ENCODE peak calls at places on chromosomes 12 and 14, in four cellular contexts. R, I, H and O are unnamed samples.

GRCh38 chr14:23175823-23176222 is 7.6 kb downstream of the SLC7A8 start:
- DNase-seq in R (peak), I (no peak), H (no peak), O (no peak)

GRCh38 chr12:41473441-41473840 is 285.3 kb downstream of the PDZRN4 start:
- DNase-seq in R (no peak), I (no peak), H (no peak), O (no peak)

GRCh38 chr12:78928200-78929074 is 63.9 kb downstream of the SYT1 start:
- DNase-seq in R (peak), I (no peak), H (no peak), O (no peak)

GRCh38 chr12:23895792-23896218 is 53.7 kb downstream of the SOX5 start:
- DNase-seq in R (no peak), I (no peak), H (no peak), O (no peak)

GRCh38 chr12:76236640-76237039 is 111.6 kb downstream of the BBS10 start:
- DNase-seq in R (peak), I (no peak), H (no peak), O (no peak)

GRCh38 chr12:31324845-31325523 is 966 bp downstream of the SINHCAF start:
- DNase-seq in R (peak), I (peak), H (peak), O (peak)

GRCh38 chr14:29215853-29216252 is 449.3 kb downstream of the FOXG1 start:
- DNase-seq in R (no peak), I (no peak), H (no peak), O (no peak)

GRCh38 chr14:32254952-32255679 is 52.0 kb upstream of the RNU6-8 start:
- DNase-seq in R (peak), I (peak), H (peak), O (peak)

GRCh38 chr12:12726543-12727093 is 9.4 kb downstream of the CDKN1B start:
- DNase-seq in R (peak), I (no peak), H (no peak), O (peak)

GRCh38 chr14:24167527-24168114 is 4.3 kb upstream of the REC8 start:
- DNase-seq in R (no peak), I (no peak), H (no peak), O (no peak)

GRCh38 chr14:89959853-89960493 is 4.2 kb downstream of the TDP1 start:
- DNase-seq in R (no peak), I (no peak), H (no peak), O (no peak)

GRCh38 chr14:50762001-50762930 is 68.7 kb downstream of the NIN start:
- DNase-seq in R (peak), I (no peak), H (no peak), O (peak)

GRCh38 chr14:94470311-94470710 is 5.7 kb downstream of the SERPINA9 start:
- DNase-seq in R (no peak), I (no peak), H (no peak), O (no peak)

GRCh38 chr14:66568220-66568619 is 60.3 kb downstream of the GPHN start:
- DNase-seq in R (no peak), I (no peak), H (no peak), O (no peak)

GRCh38 chr12:52499836-52500560 is 6.9 kb upstream of the KRT6A start:
- DNase-seq in R (peak), I (no peak), H (no peak), O (no peak)

GRCh38 chr12:47360771-47361388 is 281.1 kb upstream of the AMIGO2 start:
- DNase-seq in R (no peak), I (peak), H (no peak), O (no peak)

GRCh38 chr12:94955193-94955592 is 48.3 kb downstream of the NDUFA12 start:
- DNase-seq in R (no peak), I (no peak), H (no peak), O (no peak)

GRCh38 chr12:50504798-50505385 is at the start of gene DIP2B:
- DNase-seq in R (peak), I (peak), H (peak), O (peak)

GRCh38 chr12:91990525-91990924 is 155.1 kb downstream of the BTG1 start:
- DNase-seq in R (peak), I (no peak), H (no peak), O (no peak)

GRCh38 chr12:38543151-38543550 is 226.6 kb downstream of the ALG10B start:
- DNase-seq in R (no peak), I (no peak), H (no peak), O (no peak)

GRCh38 chr12:94650143-94651056 is at the start of gene TMCC3:
- DNase-seq in R (no peak), I (peak), H (no peak), O (peak)

GRCh38 chr12:123056709-123057108 is 76.2 kb downstream of the ARL6IP4 start:
- DNase-seq in R (no peak), I (no peak), H (no peak), O (no peak)

GRCh38 chr12:108316153-108316892 is 22.8 kb downstream of the CMKLR1 start:
- DNase-seq in R (no peak), I (no peak), H (no peak), O (no peak)

GRCh38 chr12:79988368-79988767 is 53.5 kb upstream of the PPP1R12A start:
- DNase-seq in R (peak), I (no peak), H (no peak), O (no peak)

GRCh38 chr14:49893309-49894213 is 679 bp downstream of the ARF6 start:
- DNase-seq in R (no peak), I (peak), H (peak), O (peak)

GRCh38 chr14:69592923-69593677 is 18.3 kb upstream of the SUSD6 start:
- DNase-seq in R (peak), I (no peak), H (no peak), O (no peak)

GRCh38 chr12:106223485-106224391 is 24.1 kb downstream of the CKAP4 start:
- DNase-seq in R (peak), I (peak), H (peak), O (peak)

GRCh38 chr12:78719721-78720120 is 144.9 kb upstream of the SYT1 start:
- DNase-seq in R (no peak), I (no peak), H (no peak), O (no peak)

GRCh38 chr14:34053666-34054065 is 102.8 kb upstream of the EGLN3 start:
- DNase-seq in R (no peak), I (no peak), H (no peak), O (no peak)

GRCh38 chr14:72808564-72808963 is 85.3 kb downstream of the DPF3 start:
- DNase-seq in R (no peak), I (no peak), H (no peak), O (no peak)

GRCh38 chr14:52402812-52403526 is 88.9 kb downstream of the PTGER2 start:
- DNase-seq in R (peak), I (no peak), H (no peak), O (no peak)

GRCh38 chr14:89617142-89617460 is 200.1 kb upstream of the FOXN3 start:
- DNase-seq in R (no peak), I (no peak), H (no peak), O (no peak)

GRCh38 chr14:79293482-79293881 is 917.8 kb downstream of the DIO2 start:
- DNase-seq in R (peak), I (no peak), H (no peak), O (no peak)

GRCh38 chr12:122851820-122852219 is 16.6 kb downstream of the HIP1R start:
- DNase-seq in R (peak), I (no peak), H (no peak), O (no peak)

GRCh38 chr14:91059576-91060471 is 617 bp downstream of the RPS6KA5 start:
- DNase-seq in R (no peak), I (peak), H (peak), O (peak)

GRCh38 chr12:38884666-38885065 is 20.7 kb downstream of the CPNE8 start:
- DNase-seq in R (no peak), I (no peak), H (no peak), O (no peak)

GRCh38 chr12:77725611-77726010 is 105.1 kb upstream of the NAV3 start:
- DNase-seq in R (peak), I (no peak), H (no peak), O (no peak)

GRCh38 chr12:24719293-24719721 is 229.6 kb downstream of the BCAT1 start:
- DNase-seq in R (peak), I (no peak), H (no peak), O (no peak)

GRCh38 chr12:65278576-65279386 is at the start of gene MSRB3:
- DNase-seq in R (peak), I (peak), H (peak), O (peak)
- TF ChIP-seq POLR2A in R (no peak), I (no peak), H (no peak), O (no peak)

GRCh38 chr12:112146123-112146522 is 20.8 kb downstream of the TRAFD1 start:
- DNase-seq in R (no peak), I (no peak), H (no peak), O (no peak)
- TF ChIP-seq POLR2A in R (no peak), I (no peak), H (no peak), O (no peak)

DNA sequence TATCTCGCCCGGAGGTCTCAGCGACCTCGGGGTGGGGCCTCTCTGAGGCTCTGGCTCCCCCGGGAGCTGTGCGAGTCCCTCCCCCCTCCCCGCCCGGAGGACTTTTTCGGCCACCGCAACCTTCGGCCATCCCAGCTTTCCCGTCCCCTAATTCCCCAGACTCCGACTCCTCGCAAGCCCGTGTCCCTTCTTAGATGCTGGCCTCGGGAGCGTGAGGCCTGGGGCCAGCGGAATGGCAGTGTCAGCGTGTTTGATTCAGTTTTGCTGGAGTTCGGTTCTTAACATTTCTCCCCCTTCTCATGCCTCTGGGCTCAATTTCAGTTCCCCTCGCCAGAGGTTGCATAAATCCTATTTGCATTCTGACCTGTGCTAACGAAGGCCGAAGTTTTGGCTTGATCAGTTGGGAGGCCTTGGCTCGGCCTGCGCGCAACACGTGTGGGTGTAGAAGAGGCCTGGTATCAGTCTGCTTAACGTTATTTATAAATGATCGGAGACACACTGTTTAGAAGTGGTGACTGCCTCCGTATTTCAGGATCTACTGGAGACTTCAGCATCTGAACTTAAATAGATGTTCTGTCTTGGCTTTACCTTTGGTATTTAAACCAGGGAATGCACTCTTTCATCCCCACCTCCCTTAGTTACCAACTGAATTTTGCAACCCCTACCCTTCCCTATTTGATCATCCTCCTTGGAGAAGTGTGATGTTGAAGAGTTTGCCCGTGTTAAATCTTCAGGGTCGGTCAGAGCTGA is 752 bp downstream of the HSP90B1 start:
- DNase-seq in R (peak), I (peak), H (peak), O (peak)
- TF ChIP-seq POLR2A in R (no peak), I (no peak), H (no peak), O (no peak)

GRCh38 chr12:48851883-48852733 is at the start of gene DDX23:
- DNase-seq in R (peak), I (peak), H (peak), O (peak)
- TF ChIP-seq POLR2A in R (peak), I (peak), H (no peak), O (peak)

GRCh38 chr12:15689751-15690191 is 99.4 kb downstream of the EPS8 start:
- DNase-seq in R (no peak), I (no peak), H (no peak), O (no peak)

GRCh38 chr12:15688838-15689237 is 100.3 kb downstream of the EPS8 start:
- DNase-seq in R (no peak), I (no peak), H (no peak), O (peak)

GRCh38 chr12:15687583-15687982 is 101.6 kb downstream of the EPS8 start:
- DNase-seq in R (no peak), I (no peak), H (no peak), O (no peak)

GRCh38 chr12:15690320-15690719 is 98.9 kb downstream of the EPS8 start:
- DNase-seq in R (no peak), I (no peak), H (no peak), O (no peak)

GRCh38 chr12:15688202-15688736 is 100.9 kb downstream of the EPS8 start:
- DNase-seq in R (no peak), I (peak), H (peak), O (peak)
- TF ChIP-seq POLR2A in R (no peak), I (peak), H (no peak), O (peak)

GRCh38 chr12:101697930-101698781 is 716 bp downstream of the CHPT1 start:
- DNase-seq in R (peak), I (peak), H (peak), O (peak)
- TF ChIP-seq POLR2A in R (no peak), I (peak), H (no peak), O (peak)

DNA sequence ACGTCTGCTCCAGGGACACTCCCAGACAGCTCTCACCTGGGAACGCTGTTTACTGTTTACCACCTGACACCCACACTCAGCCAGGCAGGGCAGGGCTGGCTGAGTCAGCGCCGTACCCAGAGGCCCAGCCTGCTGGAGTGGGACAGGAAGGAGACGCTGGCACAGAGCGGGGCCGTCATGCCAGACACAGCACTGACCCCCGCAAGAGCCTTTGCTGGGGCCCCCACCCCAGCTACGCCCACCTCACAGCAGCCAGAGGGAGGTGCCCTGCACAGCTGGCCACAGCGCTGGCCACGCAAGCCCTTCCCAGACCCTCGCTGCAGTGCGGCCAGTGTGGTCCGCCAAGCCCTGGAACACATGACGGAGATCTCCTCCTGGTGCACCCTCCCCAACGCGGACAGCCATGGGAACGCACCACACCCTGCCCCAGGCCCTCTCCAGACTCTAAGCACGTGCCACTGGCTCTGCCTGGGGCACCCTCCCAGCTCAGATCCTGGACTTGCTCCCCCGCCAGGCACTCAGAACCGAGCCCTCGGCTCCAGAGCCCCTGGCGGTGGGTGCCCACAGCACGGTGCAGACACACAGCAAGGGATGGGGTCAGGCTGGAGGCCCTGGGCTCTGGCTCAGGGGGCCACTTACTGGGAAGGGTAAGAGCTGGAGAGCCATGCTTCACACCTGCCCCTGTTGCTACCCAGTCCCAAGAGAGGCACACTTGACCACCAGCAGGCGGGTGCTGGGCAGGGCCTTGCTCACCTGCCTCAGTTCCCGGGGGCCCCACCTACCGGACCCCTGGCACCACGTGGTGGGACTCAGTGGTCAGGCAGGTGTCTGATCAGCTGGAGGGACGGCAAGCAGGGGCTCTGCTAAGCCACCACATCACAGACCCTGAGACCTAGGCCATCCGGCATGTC is 5.6 kb downstream of the AHNAK2 start:
- DNase-seq in R (no peak), I (peak), H (peak), O (no peak)
- TF ChIP-seq POLR2A in R (no peak), I (peak), H (no peak), O (no peak)

DNA sequence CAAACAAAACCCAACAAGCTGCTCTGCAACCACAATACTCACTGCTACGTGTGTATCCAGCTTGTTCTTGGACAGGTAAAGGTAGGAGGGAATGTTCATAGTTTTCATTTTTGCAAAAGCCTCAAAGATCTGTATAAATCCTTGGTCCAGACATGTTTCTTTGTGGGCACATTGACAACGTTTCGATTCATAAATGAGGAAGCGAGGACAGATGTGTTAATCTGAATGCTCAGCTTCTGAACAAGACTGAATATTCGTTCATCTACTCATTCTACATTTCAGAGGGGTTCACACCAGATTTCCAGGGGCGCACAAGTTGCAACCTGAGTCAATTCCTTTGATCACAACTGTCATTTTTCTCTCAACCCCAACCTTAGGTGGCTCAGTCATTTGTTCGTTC is 134.4 kb downstream of the LLPH start:
- DNase-seq in R (no peak), I (no peak), H (no peak), O (no peak)
- TF ChIP-seq POLR2A in R (no peak), I (no peak), H (no peak), O (no peak)

GRCh38 chr12:6891637-6892036 is 13.0 kb upstream of the LRRC23 start:
- DNase-seq in R (no peak), I (no peak), H (no peak), O (no peak)

GRCh38 chr12:6887460-6887859 is 14.4 kb upstream of the SPSB2 start:
- DNase-seq in R (no peak), I (no peak), H (no peak), O (no peak)

GRCh38 chr12:6896846-6897435 is 7.7 kb upstream of the LRRC23 start:
- DNase-seq in R (no peak), I (no peak), H (no peak), O (no peak)

GRCh38 chr12:6888360-6888759 is 15.3 kb upstream of the SPSB2 start:
- DNase-seq in R (no peak), I (no peak), H (no peak), O (no peak)

DNA sequence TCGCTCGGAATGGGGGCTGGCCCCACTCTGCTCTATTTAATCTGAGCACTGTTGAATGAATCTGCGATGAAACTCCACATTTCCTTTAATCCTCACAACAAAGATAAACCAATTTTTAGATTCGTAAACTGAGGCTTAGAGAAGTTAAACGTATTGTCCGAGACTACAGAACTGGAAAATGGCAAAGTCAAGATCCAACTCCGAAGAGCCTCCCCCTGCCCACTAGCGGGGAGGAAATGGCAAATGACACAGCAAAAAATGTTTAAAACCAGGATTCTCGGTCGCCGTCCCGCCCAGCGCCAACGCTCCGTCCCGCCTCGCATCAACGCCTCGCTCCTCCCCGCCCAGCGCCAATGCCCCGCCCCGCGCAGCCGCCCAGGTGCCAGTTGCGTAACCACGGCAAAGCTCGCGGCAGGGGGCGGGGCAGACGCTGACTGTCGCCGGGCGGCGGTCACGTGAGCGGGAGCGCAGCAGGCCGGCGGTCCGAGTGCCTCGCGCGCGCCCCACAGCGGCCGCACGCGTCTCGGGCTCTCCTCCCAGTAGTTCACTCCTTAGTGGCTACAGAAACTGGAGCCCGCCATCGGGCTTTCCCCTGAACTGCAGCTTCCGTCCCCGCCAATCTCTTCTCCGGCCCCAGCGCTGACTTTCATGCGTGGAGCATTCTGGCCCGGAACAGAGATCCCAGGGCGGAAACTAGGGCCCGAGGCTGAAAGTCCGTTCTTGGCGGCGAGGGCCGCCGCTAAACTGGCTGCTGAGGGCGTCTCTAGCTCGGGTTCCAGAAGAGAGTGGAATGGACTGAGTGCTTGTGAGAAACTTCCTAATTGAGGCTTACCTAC is 13.6 kb upstream of the LRRC23 start:
- DNase-seq in R (peak), I (peak), H (peak), O (peak)
- TF ChIP-seq POLR2A in R (peak), I (peak), H (no peak), O (peak)

GRCh38 chr14:104140463-104141331 is 2.3 kb downstream of the KIF26A start:
- DNase-seq in R (no peak), I (peak), H (no peak), O (no peak)
- TF ChIP-seq POLR2A in R (no peak), I (no peak), H (no peak), O (no peak)